ENCODE peak calls at places on chromosome 4, in five cellular contexts. One of them, this sample, is unnamed.

GRCh38 chr4:85039526-85039925 is 73.0 kb upstream of the WDFY3 start:
- DNase-seq in posterior vena cava: no peak
- DNase-seq in stimulated activated CD8-positive, alpha-beta memory T cell treated with anti-CD3 and anti-CD28 coated beads, Interleukin-7, amount 100 ng/mL, for 1 hour: no peak
- DNase-seq in NCI-H774: no peak
- DNase-seq in amygdala: no peak
- DNase-seq in this sample: no peak

GRCh38 chr4:20684852-20685763 is 15.2 kb upstream of the PACRGL start:
- DNase-seq in posterior vena cava: no peak
- DNase-seq in stimulated activated CD8-positive, alpha-beta memory T cell treated with anti-CD3 and anti-CD28 coated beads, Interleukin-7, amount 100 ng/mL, for 1 hour: no peak
- DNase-seq in NCI-H774: peak
- DNase-seq in amygdala: no peak
- DNase-seq in this sample: no peak

GRCh38 chr4:177250056-177250696 is 59.5 kb upstream of the NEIL3 start:
- DNase-seq in posterior vena cava: peak
- DNase-seq in stimulated activated CD8-positive, alpha-beta memory T cell treated with anti-CD3 and anti-CD28 coated beads, Interleukin-7, amount 100 ng/mL, for 1 hour: peak
- DNase-seq in NCI-H774: peak
- DNase-seq in amygdala: peak
- DNase-seq in this sample: peak

GRCh38 chr4:76594152-76594551 is 159.1 kb downstream of the SHROOM3 start:
- DNase-seq in posterior vena cava: no peak
- DNase-seq in stimulated activated CD8-positive, alpha-beta memory T cell treated with anti-CD3 and anti-CD28 coated beads, Interleukin-7, amount 100 ng/mL, for 1 hour: no peak
- DNase-seq in NCI-H774: no peak
- DNase-seq in amygdala: no peak
- DNase-seq in this sample: no peak

GRCh38 chr4:19577121-19577520 is 674.6 kb upstream of the SLIT2 start:
- DNase-seq in posterior vena cava: no peak
- DNase-seq in stimulated activated CD8-positive, alpha-beta memory T cell treated with anti-CD3 and anti-CD28 coated beads, Interleukin-7, amount 100 ng/mL, for 1 hour: no peak
- DNase-seq in NCI-H774: no peak
- DNase-seq in amygdala: no peak
- DNase-seq in this sample: no peak

GRCh38 chr4:55491486-55491885 is 55.2 kb downstream of the CLOCK start:
- DNase-seq in posterior vena cava: no peak
- DNase-seq in stimulated activated CD8-positive, alpha-beta memory T cell treated with anti-CD3 and anti-CD28 coated beads, Interleukin-7, amount 100 ng/mL, for 1 hour: no peak
- DNase-seq in NCI-H774: no peak
- DNase-seq in amygdala: no peak
- DNase-seq in this sample: no peak

GRCh38 chr4:74632634-74633033 is 161.7 kb downstream of the BTC start:
- DNase-seq in posterior vena cava: peak
- DNase-seq in stimulated activated CD8-positive, alpha-beta memory T cell treated with anti-CD3 and anti-CD28 coated beads, Interleukin-7, amount 100 ng/mL, for 1 hour: no peak
- DNase-seq in NCI-H774: no peak
- DNase-seq in amygdala: no peak
- DNase-seq in this sample: no peak

GRCh38 chr4:87497141-87497540 is 32.0 kb downstream of the SPARCL1 start:
- DNase-seq in posterior vena cava: no peak
- DNase-seq in stimulated activated CD8-positive, alpha-beta memory T cell treated with anti-CD3 and anti-CD28 coated beads, Interleukin-7, amount 100 ng/mL, for 1 hour: no peak
- DNase-seq in NCI-H774: no peak
- DNase-seq in amygdala: no peak
- DNase-seq in this sample: no peak

GRCh38 chr4:52643846-52644245 is 15.3 kb downstream of the USP46 start:
- DNase-seq in posterior vena cava: peak
- DNase-seq in stimulated activated CD8-positive, alpha-beta memory T cell treated with anti-CD3 and anti-CD28 coated beads, Interleukin-7, amount 100 ng/mL, for 1 hour: no peak
- DNase-seq in NCI-H774: peak
- DNase-seq in amygdala: no peak
- DNase-seq in this sample: no peak

GRCh38 chr4:16573744-16574143 is 324.7 kb downstream of the LDB2 start:
- DNase-seq in posterior vena cava: no peak
- DNase-seq in stimulated activated CD8-positive, alpha-beta memory T cell treated with anti-CD3 and anti-CD28 coated beads, Interleukin-7, amount 100 ng/mL, for 1 hour: no peak
- DNase-seq in NCI-H774: no peak
- DNase-seq in amygdala: no peak
- DNase-seq in this sample: no peak

GRCh38 chr4:4861592-4862551 is 2.4 kb downstream of the MSX1 start:
- DNase-seq in posterior vena cava: peak
- DNase-seq in stimulated activated CD8-positive, alpha-beta memory T cell treated with anti-CD3 and anti-CD28 coated beads, Interleukin-7, amount 100 ng/mL, for 1 hour: no peak
- DNase-seq in NCI-H774: no peak
- DNase-seq in amygdala: no peak
- DNase-seq in this sample: no peak

GRCh38 chr4:54643172-54643571 is 14.6 kb upstream of the KIT start:
- DNase-seq in posterior vena cava: no peak
- DNase-seq in stimulated activated CD8-positive, alpha-beta memory T cell treated with anti-CD3 and anti-CD28 coated beads, Interleukin-7, amount 100 ng/mL, for 1 hour: no peak
- DNase-seq in NCI-H774: no peak
- DNase-seq in amygdala: no peak
- DNase-seq in this sample: no peak

GRCh38 chr4:85610450-85610849 is 135.5 kb downstream of the ARHGAP24 start:
- DNase-seq in posterior vena cava: no peak
- DNase-seq in stimulated activated CD8-positive, alpha-beta memory T cell treated with anti-CD3 and anti-CD28 coated beads, Interleukin-7, amount 100 ng/mL, for 1 hour: no peak
- DNase-seq in NCI-H774: no peak
- DNase-seq in amygdala: no peak
- DNase-seq in this sample: no peak

GRCh38 chr4:99028187-99028586 is 32.7 kb downstream of the METAP1 start:
- DNase-seq in posterior vena cava: no peak
- DNase-seq in stimulated activated CD8-positive, alpha-beta memory T cell treated with anti-CD3 and anti-CD28 coated beads, Interleukin-7, amount 100 ng/mL, for 1 hour: no peak
- DNase-seq in NCI-H774: no peak
- DNase-seq in amygdala: no peak
- DNase-seq in this sample: no peak

GRCh38 chr4:25861951-25862410 is 807 bp downstream of the SEL1L3 start:
- DNase-seq in posterior vena cava: no peak
- DNase-seq in stimulated activated CD8-positive, alpha-beta memory T cell treated with anti-CD3 and anti-CD28 coated beads, Interleukin-7, amount 100 ng/mL, for 1 hour: no peak
- DNase-seq in NCI-H774: peak
- DNase-seq in amygdala: no peak
- DNase-seq in this sample: no peak

This sample was measured in NCI-H748 treated with DMSO at 0.1 percent for 48 hours.